ENCODE peak calls at places on chromosome 3, in six cellular contexts. E, S, N, U, H and Y are unnamed samples.

GRCh38 chr3:44301746-44302145 is 36.8 kb upstream of the TCAIM start:
- DNase-seq in E (no peak), S (no peak), N (no peak), U (no peak), H (no peak), Y (no peak)

GRCh38 chr3:111845996-111846395 is 13.1 kb upstream of the PHLDB2 start:
- DNase-seq in E (no peak), S (no peak), N (no peak), U (no peak), H (no peak), Y (no peak)

GRCh38 chr3:54988302-54989022 is 60.6 kb upstream of the LRTM1 start:
- DNase-seq in E (no peak), S (no peak), N (no peak), U (no peak), H (no peak), Y (no peak)

GRCh38 chr3:67940200-67940952 is 286.0 kb upstream of the SUCLG2 start:
- DNase-seq in E (no peak), S (no peak), N (no peak), U (no peak), H (no peak), Y (no peak)

GRCh38 chr3:167110906-167111305 is 269.2 kb downstream of the ZBBX start:
- DNase-seq in E (no peak), S (no peak), N (no peak), U (no peak), H (no peak), Y (peak; percentile 45)

GRCh38 chr3:108401836-108402235 is 105.5 kb downstream of the HHLA2 start:
- DNase-seq in E (no peak), S (no peak), N (no peak), U (no peak), H (no peak), Y (no peak)

GRCh38 chr3:44992555-44993470 is 16.8 kb downstream of the EXOSC7 start:
- DNase-seq in E (no peak), S (peak; percentile 67), N (peak; percentile 43), U (no peak), H (no peak), Y (no peak)

GRCh38 chr3:128496019-128496601 is 3.1 kb upstream of the GATA2 start:
- DNase-seq in E (no peak), S (peak; percentile 29), N (no peak), U (no peak), H (no peak), Y (no peak)

GRCh38 chr3:105458518-105459215 is 92.0 kb downstream of the ALCAM start:
- DNase-seq in E (no peak), S (no peak), N (no peak), U (no peak), H (no peak), Y (no peak)